ENCODE peak calls at places on chromosomes 1 and 21, in ten cellular contexts. R is small intestine; W is CD8-positive, alpha-beta memory T cell; Z is effector CD4-positive, alpha-beta T cell; V is fibroblast of lung; H is effector CD8-positive, alpha-beta T cell; F is sciatic nerve; E is uterus; B is activated CD8-positive, alpha-beta T cell treated with anti-CD3 and anti-CD28 coated beads for 36 hours; S is NCI-H1092. M is an unnamed sample.

GRCh38 chr1:94599090-94599813 is 57.7 kb upstream of the F3 start:
- DNase-seq in S (no peak), B (no peak), H (no peak), Z (no peak), V (peak; percentile 43), F (peak; percentile 63), E (no peak), W (no peak), R (no peak), M (no peak)

GRCh38 chr1:30165116-30165515 is 558.3 kb downstream of the MATN1 start:
- DNase-seq in V (no peak), H (no peak), W (no peak), Z (no peak), E (no peak), F (no peak), S (no peak), B (no peak), R (no peak), M (no peak)

GRCh38 chr1:112712701-112713128 is 2.4 kb downstream of the PPM1J start:
- DNase-seq in B (no peak), F (no peak), R (no peak), Z (no peak), E (no peak), S (no peak), H (no peak), V (no peak), W (no peak), M (no peak)

GRCh38 chr1:2469103-2469940 is 6.8 kb upstream of the PLCH2 start:
- DNase-seq in V (no peak), Z (no peak), F (no peak), B (no peak), R (no peak), W (no peak), H (no peak), S (no peak), E (no peak), M (no peak)

GRCh38 chr1:68120136-68120791 is 69.8 kb upstream of the DIRAS3 start:
- DNase-seq in S (peak; percentile 34), E (peak; percentile 73), W (no peak), V (peak; percentile 91), R (peak; percentile 76), H (no peak), B (peak; percentile 52), F (no peak), Z (no peak), M (peak; percentile 58)

GRCh38 chr1:203626910-203627246 is 246 bp downstream of the ATP2B4 start:
- DNase-seq in F (peak; percentile 69), S (peak; percentile 68), H (peak; percentile 30), W (no peak), V (no peak), Z (no peak), B (no peak), R (no peak), E (no peak), M (no peak)

GRCh38 chr21:36773111-36773510 is 74.2 kb downstream of the SIM2 start:
- DNase-seq in W (no peak), V (peak; percentile 86), S (peak; percentile 56), R (peak; percentile 80), E (peak; percentile 16), H (no peak), B (no peak), Z (no peak), F (no peak), M (no peak)

GRCh38 chr1:235703516-235703915 is 53.9 kb upstream of the GNG4 start:
- DNase-seq in Z (no peak), F (no peak), V (peak; percentile 24), B (no peak), H (no peak), R (no peak), E (no peak), S (no peak), W (no peak), M (no peak)

GRCh38 chr21:42732033-42732410 is 78.6 kb downstream of the PDE9A start:
- DNase-seq in H (no peak), F (no peak), E (no peak), Z (no peak), B (no peak), R (no peak), V (no peak), W (no peak), S (no peak), M (no peak)

GRCh38 chr1:211925016-211925415 is 94.5 kb upstream of the LPGAT1 start:
- DNase-seq in B (no peak), R (peak; percentile 87), F (no peak), S (peak; percentile 51), E (no peak), V (no peak), Z (no peak), W (no peak), H (no peak), M (no peak)

GRCh38 chr1:89607888-89608626 is 24.9 kb upstream of the LRRC8C start:
- DNase-seq in R (no peak), S (no peak), E (peak; percentile 36), B (peak; percentile 90), H (no peak), V (peak; percentile 67), F (no peak), W (peak; percentile 81), Z (peak; percentile 79), M (no peak)

GRCh38 chr1:90579212-90579802 is 137.8 kb downstream of the BARHL2 start:
- DNase-seq in V (peak; percentile 50), E (no peak), S (peak; percentile 1), W (peak; percentile 19), F (no peak), H (no peak), R (peak; percentile 51), B (no peak), Z (no peak), M (peak; percentile 38)

GRCh38 chr1:26337206-26337535 is 16.8 kb downstream of the CRYBG2 start:
- DNase-seq in H (no peak), V (no peak), B (no peak), R (no peak), E (no peak), S (no peak), W (no peak), Z (no peak), F (no peak), M (no peak)

GRCh38 chr1:217393901-217394300 is 237.0 kb downstream of the GPATCH2 start:
- DNase-seq in H (no peak), Z (no peak), S (no peak), R (peak; percentile 8), B (no peak), W (no peak), V (peak; percentile 11), F (no peak), E (no peak), M (no peak)

GRCh38 chr1:86522230-86522629 is 24.6 kb upstream of the CLCA4 start:
- DNase-seq in V (no peak), S (no peak), Z (no peak), H (no peak), R (no peak), W (no peak), F (no peak), E (no peak), B (no peak), M (no peak)

GRCh38 chr21:35559881-35560280 is 500.4 kb downstream of the SETD4 start:
- DNase-seq in E (no peak), W (no peak), B (no peak), H (no peak), Z (no peak), R (no peak), F (no peak), V (peak; percentile 74), S (no peak), M (no peak)

M was measured in NCI-H1930.